ENCODE peak calls at places on chromosomes 6 and 20, in four cellular contexts. N is activated CD4-positive, alpha-beta T cell treated with anti-CD3 and anti-CD28 coated beads, Interleukin-2, amount 50 U/mL, for 4 hours; O is HEK293T; L is right cardiac atrium. X is an unnamed sample.

GRCh38 chr20:33995053-33995816 is 1.5 kb downstream of the RALY start:
- DNase-seq in N (no peak), O (no peak), L (no peak), X (peak)

GRCh38 chr20:31894980-31895675 is 24.7 kb downstream of the TTLL9 start:
- DNase-seq in N (no peak), O (peak), L (peak), X (peak)

GRCh38 chr6:2384518-2384917 is 139.1 kb upstream of the GMDS start:
- DNase-seq in N (no peak), O (no peak), L (no peak), X (no peak)

GRCh38 chr20:49207071-49207470 is 12.1 kb upstream of the DDX27 start:
- DNase-seq in N (no peak), O (peak), L (no peak), X (peak)

GRCh38 chr6:51753635-51754034 is 333.8 kb downstream of the PKHD1 start:
- DNase-seq in N (no peak), O (peak), L (peak), X (peak)

GRCh38 chr20:51752343-51752951 is 15.7 kb downstream of the ATP9A start:
- DNase-seq in N (no peak), O (no peak), L (no peak), X (no peak)

GRCh38 chr6:134911532-134911931 is 38.4 kb downstream of the ALDH8A1 start:
- DNase-seq in N (no peak), O (no peak), L (no peak), X (no peak)

GRCh38 chr6:165640767-165641166 is 22.3 kb downstream of the PDE10A start:
- DNase-seq in N (no peak), O (no peak), L (no peak), X (no peak)

GRCh38 chr20:61930776-61931475 is 134.8 kb downstream of the TAF4 start:
- DNase-seq in N (no peak), O (no peak), L (no peak), X (no peak)

GRCh38 chr20:19397676-19398075 is 185.2 kb downstream of the SLC24A3 start:
- DNase-seq in N (no peak), O (no peak), L (no peak), X (no peak)

GRCh38 chr6:5998741-5999687 is 7.7 kb downstream of the NRN1 start:
- DNase-seq in N (no peak), O (no peak), L (peak), X (no peak)

GRCh38 chr20:12815369-12815768 is 193.4 kb upstream of the SPTLC3 start:
- DNase-seq in N (no peak), O (no peak), L (no peak), X (no peak)

GRCh38 chr6:122033564-122034181 is 365.8 kb upstream of the HSF2 start:
- DNase-seq in N (no peak), O (peak), L (no peak), X (no peak)

GRCh38 chr20:49672109-49672681 is 41.5 kb downstream of the B4GALT5 start:
- DNase-seq in N (no peak), O (no peak), L (no peak), X (no peak)

GRCh38 chr20:35511814-35512420 is 17.5 kb downstream of the C20orf173 start:
- DNase-seq in N (no peak), O (peak), L (no peak), X (peak)

GRCh38 chr6:21751608-21752007 is 158.1 kb downstream of the SOX4 start:
- DNase-seq in N (no peak), O (no peak), L (no peak), X (no peak)

GRCh38 chr20:48638546-48638945 is 189.3 kb downstream of the PREX1 start:
- DNase-seq in N (no peak), O (no peak), L (no peak), X (no peak)

GRCh38 chr20:53828673-53829085 is 235.0 kb upstream of the ZNF217 start:
- DNase-seq in N (no peak), O (peak), L (no peak), X (peak)

GRCh38 chr20:54223751-54224150 is 15.9 kb downstream of the PFDN4 start:
- DNase-seq in N (no peak), O (no peak), L (no peak), X (no peak)

GRCh38 chr6:9208956-9209355 is 773.6 kb upstream of the SLC35B3 start:
- DNase-seq in N (no peak), O (no peak), L (no peak), X (no peak)

GRCh38 chr6:3205913-3206312 is 21.5 kb downstream of the TUBB2B start:
- DNase-seq in N (no peak), O (no peak), L (no peak), X (no peak)

GRCh38 chr6:93849857-93850256 is 430.5 kb upstream of the EPHA7 start:
- DNase-seq in N (no peak), O (peak), L (no peak), X (no peak)

GRCh38 chr20:62845818-62846527 is 15.6 kb downstream of the TCFL5 start:
- DNase-seq in N (no peak), O (no peak), L (peak), X (no peak)

X was measured in testis.